ENCODE peak calls at places on chromosomes 3 and 15, in seven cellular contexts. O, Q, L, C, P, W and T are unnamed samples.
A peak's percentile ranks its signal among the peaks of the same experiment; 100 is the strongest.

GRCh38 chr15:85973584-85974347 is 105.9 kb upstream of the AGBL1 start:
- DNase-seq in P (no peak), O (no peak), L (no peak), W (no peak), C (no peak), Q (no peak), T (no peak)

GRCh38 chr15:32877620-32878019 is 159.8 kb downstream of the GREM1 start:
- DNase-seq in W (no peak), C (no peak), Q (no peak), L (no peak), P (no peak), O (no peak), T (no peak)

GRCh38 chr3:144361002-144361401 is 389.4 kb downstream of the DIPK2A start:
- DNase-seq in Q (no peak), C (no peak), O (no peak), P (no peak), W (no peak), L (no peak), T (no peak)

GRCh38 chr3:158109804-158110657 is at the start of gene RSRC1:
- DNase-seq in W (peak; percentile 55), O (peak; percentile 55), P (peak; percentile 74), L (peak; percentile 71), C (peak; percentile 82), Q (peak; percentile 90), T (peak; percentile 90)

GRCh38 chr3:126300001-126300760 is 57.0 kb downstream of the KLF15 start:
- DNase-seq in C (no peak), P (no peak), L (no peak), W (no peak), O (no peak), Q (no peak), T (no peak)

GRCh38 chr15:86570738-86571137 is 491.1 kb downstream of the AGBL1 start:
- DNase-seq in P (no peak), C (no peak), O (no peak), Q (no peak), L (no peak), W (no peak), T (no peak)

GRCh38 chr3:32203854-32204253 is 34.6 kb upstream of the CMTM8 start:
- DNase-seq in W (no peak), P (no peak), L (no peak), C (no peak), O (no peak), Q (no peak), T (no peak)

GRCh38 chr3:60178931-60179653 is 1072.2 kb downstream of the FHIT start:
- DNase-seq in Q (no peak), P (no peak), C (no peak), W (no peak), O (no peak), L (no peak), T (no peak)

GRCh38 chr15:80934761-80935221 is 54.8 kb downstream of the MESD start:
- DNase-seq in W (no peak), P (no peak), C (no peak), L (no peak), Q (no peak), O (no peak), T (no peak)

GRCh38 chr15:36814085-36814484 is 234.7 kb downstream of the CDIN1 start:
- DNase-seq in O (no peak), L (no peak), Q (no peak), P (no peak), C (peak; percentile 15), W (no peak), T (no peak)

GRCh38 chr3:86451749-86452148 is 539.2 kb downstream of the VGLL3 start:
- DNase-seq in C (no peak), Q (no peak), O (no peak), W (no peak), P (no peak), L (no peak), T (no peak)

GRCh38 chr15:50182233-50183013 is 427 bp downstream of the SLC27A2 start:
- DNase-seq in O (peak; percentile 11), Q (no peak), L (peak; percentile 10), C (no peak), P (peak; percentile 8), W (no peak), T (peak; percentile 31)

GRCh38 chr3:127005864-127006500 is 23.1 kb downstream of the PLXNA1 start:
- DNase-seq in P (no peak), C (no peak), W (no peak), L (no peak), Q (no peak), O (no peak), T (no peak)

GRCh38 chr3:33787328-33788009 is 11.0 kb upstream of the PDCD6IP start:
- DNase-seq in P (peak; percentile 37), O (peak; percentile 32), Q (peak; percentile 47), W (peak; percentile 13), C (peak; percentile 65), L (peak; percentile 56), T (peak; percentile 79)

GRCh38 chr3:125318497-125318847 is 56.7 kb downstream of the ZNF148 start:
- DNase-seq in W (no peak), L (no peak), Q (no peak), O (no peak), C (no peak), P (no peak), T (no peak)

GRCh38 chr3:129313415-129313982 is 34.8 kb downstream of the HMCES start:
- DNase-seq in W (no peak), Q (no peak), L (no peak), C (no peak), O (no peak), P (no peak), T (no peak)

GRCh38 chr3:190972840-190973270 is 110.4 kb upstream of the GMNC start:
- DNase-seq in W (no peak), C (no peak), Q (no peak), O (no peak), P (no peak), L (no peak), T (no peak)

GRCh38 chr3:150740733-150741496 is 22.1 kb downstream of the SIAH2 start:
- DNase-seq in Q (no peak), O (no peak), C (no peak), P (no peak), W (no peak), L (no peak), T (no peak)

GRCh38 chr15:100033140-100033857 is 300.1 kb upstream of the LYSMD4 start:
- DNase-seq in Q (no peak), P (no peak), L (no peak), O (no peak), C (no peak), W (no peak), T (no peak)

GRCh38 chr3:193782747-193783146 is 189.7 kb downstream of the OPA1 start:
- DNase-seq in W (no peak), Q (no peak), C (no peak), L (no peak), O (no peak), P (no peak), T (no peak)

GRCh38 chr15:77993374-77993911 is 84.1 kb downstream of the TBC1D2B start:
- DNase-seq in Q (no peak), W (no peak), C (no peak), O (no peak), P (no peak), L (no peak), T (no peak)

GRCh38 chr15:73273181-73274002 is 95.4 kb downstream of the HCN4 start:
- DNase-seq in Q (peak; percentile 31), W (no peak), O (peak; percentile 2), P (peak; percentile 19), L (peak; percentile 32), C (peak; percentile 53), T (peak; percentile 53)

GRCh38 chr3:72155391-72156064 is 370.6 kb upstream of the PROK2 start:
- DNase-seq in O (no peak), C (no peak), W (no peak), L (no peak), P (no peak), Q (peak; percentile 39), T (no peak)

GRCh38 chr3:25831578-25831977 is 41.7 kb downstream of the OXSM start:
- DNase-seq in Q (no peak), L (no peak), P (no peak), W (no peak), O (no peak), C (peak; percentile 81), T (peak; percentile 80)

GRCh38 chr3:48739955-48740823 is 23.2 kb upstream of the IP6K2 start:
- DNase-seq in P (peak; percentile 12), W (peak; percentile 13), C (peak; percentile 57), Q (peak; percentile 92), L (peak; percentile 28), O (peak; percentile 15), T (peak; percentile 40)

GRCh38 chr3:184443364-184443763 is 63.5 kb downstream of the CHRD start:
- DNase-seq in L (no peak), O (no peak), C (no peak), W (no peak), Q (no peak), P (no peak), T (no peak)

GRCh38 chr3:186719945-186720739 is 3.0 kb downstream of the KNG1 start:
- DNase-seq in W (no peak), C (no peak), P (no peak), O (no peak), L (no peak), Q (no peak), T (no peak)

GRCh38 chr15:72034351-72034750 is 83.6 kb downstream of the MYO9A start:
- DNase-seq in Q (no peak), C (no peak), W (no peak), O (no peak), P (no peak), L (no peak), T (no peak)

GRCh38 chr15:33309602-33310276 is 1.0 kb upstream of the RYR3 start:
- DNase-seq in L (no peak), W (no peak), C (peak; percentile 72), O (no peak), P (no peak), Q (peak; percentile 30), T (no peak)

GRCh38 chr3:62142280-62142679 is 231.1 kb downstream of the FEZF2 start:
- DNase-seq in L (no peak), W (no peak), O (no peak), P (no peak), Q (no peak), C (no peak), T (no peak)

GRCh38 chr15:29674661-29675533 is 147.4 kb downstream of the TJP1 start:
- DNase-seq in Q (no peak), C (no peak), W (no peak), O (no peak), L (no peak), P (no peak), T (no peak)

GRCh38 chr3:22947741-22948140 is 255.4 kb upstream of the UBE2E2 start:
- DNase-seq in W (no peak), O (no peak), L (no peak), Q (no peak), C (no peak), P (no peak), T (no peak)

GRCh38 chr15:54131410-54131809 is 153.2 kb downstream of the UNC13C start:
- DNase-seq in C (no peak), P (no peak), Q (no peak), O (no peak), L (no peak), W (no peak), T (no peak)

GRCh38 chr3:155859859-155860258 is 5.6 kb upstream of the SLC33A1 start:
- DNase-seq in W (no peak), L (no peak), P (no peak), Q (no peak), C (peak; percentile 37), O (no peak), T (peak; percentile 63)

GRCh38 chr15:75030023-75030413 is 6.6 kb downstream of the PPCDC start:
- DNase-seq in L (no peak), P (no peak), Q (no peak), C (no peak), O (no peak), W (no peak), T (peak; percentile 70)

GRCh38 chr3:133258358-133258757 is 141.5 kb upstream of the BFSP2 start:
- DNase-seq in Q (no peak), W (no peak), O (no peak), L (no peak), P (no peak), C (no peak), T (no peak)

GRCh38 chr3:138842483-138843188 is 7.9 kb upstream of the PIK3CB start:
- DNase-seq in C (peak; percentile 98), Q (no peak), L (no peak), O (no peak), P (no peak), W (no peak), T (peak; percentile 68)